ENCODE peak calls at places on chromosome 7, in seven cellular contexts. Y, X, F, I, J, V and B are unnamed samples.

GRCh38 chr7:93715234-93715633 is 140.7 kb upstream of the CALCR start:
- DNase-seq in I (peak; percentile 14), V (peak; percentile 52), X (peak; percentile 68), J (peak; percentile 8), F (peak; percentile 58), Y (no peak), B (no peak)

GRCh38 chr7:25968205-25968993 is 183.6 kb upstream of the NFE2L3 start:
- DNase-seq in F (no peak), X (no peak), J (no peak), Y (no peak), V (peak; percentile 15), I (peak; percentile 78), B (no peak)

GRCh38 chr7:372939-373791 is 83.2 kb downstream of the FOXL3 start:
- DNase-seq in X (no peak), I (no peak), J (no peak), V (no peak), Y (no peak), F (no peak), B (no peak)

GRCh38 chr7:7641129-7641663 is 644 bp downstream of the UMAD1 start:
- DNase-seq in F (peak; percentile 26), I (no peak), Y (no peak), X (peak; percentile 27), J (no peak), V (no peak), B (no peak)

GRCh38 chr7:149880871-149881301 is 7.1 kb downstream of the ATP6V0E2 start:
- DNase-seq in X (no peak), F (no peak), I (no peak), J (no peak), V (no peak), Y (no peak), B (no peak)

GRCh38 chr7:28355553-28356319 is 56.6 kb upstream of the CREB5 start:
- DNase-seq in X (no peak), I (no peak), F (no peak), V (no peak), Y (no peak), J (peak; percentile 93), B (no peak)

GRCh38 chr7:36165059-36165458 is 12.0 kb downstream of the EEPD1 start:
- DNase-seq in I (no peak), X (no peak), Y (no peak), F (no peak), J (no peak), V (no peak), B (no peak)

GRCh38 chr7:23394828-23395227 is 75.5 kb downstream of the IGF2BP3 start:
- DNase-seq in X (peak; percentile 49), I (no peak), V (peak; percentile 21), J (no peak), Y (no peak), F (no peak), B (no peak)

GRCh38 chr7:104984591-104985258 is 29.3 kb upstream of the KMT2E start:
- DNase-seq in V (no peak), X (no peak), F (no peak), J (no peak), I (no peak), Y (no peak), B (no peak)

GRCh38 chr7:21028186-21028989 is 241.7 kb upstream of the SP8 start:
- DNase-seq in F (no peak), V (peak; percentile 15), J (peak; percentile 28), X (peak; percentile 5), I (no peak), Y (no peak), B (no peak)

GRCh38 chr7:44390701-44391100 is 65.3 kb upstream of the CAMK2B start:
- DNase-seq in F (no peak), I (no peak), J (no peak), Y (no peak), X (no peak), V (no peak), B (no peak)

GRCh38 chr7:32347244-32347828 is 142.8 kb downstream of the LSM5 start:
- DNase-seq in V (peak; percentile 19), Y (no peak), F (peak; percentile 4), J (no peak), I (no peak), X (peak; percentile 22), B (no peak)

GRCh38 chr7:14170872-14171271 is 181.4 kb upstream of the ETV1 start:
- DNase-seq in Y (no peak), X (no peak), V (no peak), I (no peak), F (no peak), J (no peak), B (no peak)

GRCh38 chr7:18347170-18347569 is 148.4 kb upstream of the HDAC9 start:
- DNase-seq in J (no peak), F (no peak), I (no peak), X (peak; percentile 53), V (no peak), Y (no peak), B (no peak)

GRCh38 chr7:1156782-1157535 is 3.0 kb downstream of the ZFAND2A start:
- DNase-seq in J (no peak), X (no peak), Y (peak; percentile 99), F (no peak), V (peak; percentile 75), I (no peak), B (no peak)

GRCh38 chr7:117041007-117041406 is 87.7 kb downstream of the ST7 start:
- DNase-seq in I (no peak), Y (no peak), V (no peak), F (no peak), J (no peak), X (no peak), B (no peak)